ENCODE peak calls at places on chromosomes 12 and 14, in six cellular contexts. W, V, R, B, F and J are unnamed samples.

GRCh38 chr12:3016191-3016590 is 57.0 kb downstream of the TEAD4 start:
- DNase-seq in R (no peak), B (no peak), V (no peak), W (no peak), F (no peak), J (no peak)

GRCh38 chr12:124096109-124096508 is 123.1 kb downstream of the ZNF664 start:
- DNase-seq in W (no peak), B (no peak), V (no peak), F (no peak), R (no peak), J (no peak)

GRCh38 chr14:61584258-61584657 is 111.1 kb upstream of the HIF1A start:
- DNase-seq in F (no peak), W (no peak), B (no peak), V (peak; percentile 48), R (no peak), J (no peak)

GRCh38 chr12:97368462-97369150 is 94.0 kb upstream of the RMST start:
- DNase-seq in R (no peak), W (no peak), B (no peak), F (no peak), V (no peak), J (no peak)

GRCh38 chr12:115008951-115009350 is 325.0 kb upstream of the TBX3 start:
- DNase-seq in R (no peak), V (no peak), W (no peak), F (no peak), B (no peak), J (no peak)

GRCh38 chr12:3218150-3218845 is 141.1 kb downstream of the TSPAN9 start:
- DNase-seq in B (peak; percentile 41), R (peak; percentile 88), W (no peak), F (peak; percentile 83), V (no peak), J (peak; percentile 93)

GRCh38 chr12:105887131-105887530 is 251.6 kb downstream of the NUAK1 start:
- DNase-seq in V (no peak), F (no peak), R (no peak), B (no peak), W (no peak), J (no peak)

GRCh38 chr14:66701813-66702212 is 193.9 kb downstream of the GPHN start:
- DNase-seq in V (no peak), B (no peak), R (no peak), F (no peak), W (no peak), J (no peak)

GRCh38 chr14:31990959-31991541 is 86.1 kb upstream of the ARHGAP5 start:
- DNase-seq in B (no peak), F (no peak), W (no peak), R (no peak), V (no peak), J (no peak)

GRCh38 chr12:3195859-3196483 is 118.8 kb downstream of the TSPAN9 start:
- DNase-seq in R (no peak), W (no peak), F (no peak), B (no peak), V (no peak), J (no peak)

GRCh38 chr12:76786986-76787385 is 23.1 kb downstream of the ZDHHC17 start:
- DNase-seq in R (no peak), F (no peak), W (no peak), V (no peak), B (no peak), J (no peak)

GRCh38 chr14:104217486-104218360 is 79.3 kb downstream of the KIF26A start:
- DNase-seq in R (peak; percentile 6), W (no peak), V (no peak), F (no peak), B (no peak), J (peak; percentile 61)

GRCh38 chr12:49887536-49888401 is 15.9 kb downstream of the FAIM2 start:
- DNase-seq in R (no peak), F (no peak), B (peak; percentile 38), W (no peak), V (peak; percentile 20), J (no peak)

GRCh38 chr12:104583311-104583710 is 126.6 kb downstream of the CHST11 start:
- DNase-seq in F (no peak), W (no peak), R (no peak), B (no peak), V (no peak), J (no peak)

GRCh38 chr12:95726903-95727302 is 63.7 kb downstream of the NTN4 start:
- DNase-seq in B (no peak), R (no peak), W (no peak), F (no peak), V (no peak), J (no peak)

GRCh38 chr12:50362671-50363070 is 33.7 kb downstream of the FAM186A start:
- DNase-seq in V (no peak), W (no peak), F (no peak), R (no peak), B (no peak), J (no peak)

GRCh38 chr12:130872179-130873096 is 572 bp downstream of the RAN start:
- DNase-seq in B (peak; percentile 38), F (no peak), V (peak; percentile 46), W (no peak), R (peak; percentile 48), J (peak; percentile 93)

GRCh38 chr12:62653740-62654139 is 187.1 kb downstream of the MON2 start:
- DNase-seq in F (no peak), B (no peak), W (peak; percentile 75), R (no peak), V (no peak), J (no peak)

GRCh38 chr12:63150255-63151060 is 543 bp downstream of the AVPR1A start:
- DNase-seq in B (no peak), V (peak; percentile 10), R (no peak), F (no peak), W (peak; percentile 83), J (no peak)

GRCh38 chr14:103232338-103232808 is 101.7 kb upstream of the EIF5 start:
- DNase-seq in B (no peak), V (peak; percentile 47), R (no peak), W (no peak), F (no peak), J (no peak)

GRCh38 chr12:24937553-24938244 is 11.2 kb downstream of the BCAT1 start:
- DNase-seq in F (no peak), B (no peak), R (no peak), W (no peak), V (no peak), J (peak; percentile 31)

GRCh38 chr14:91417983-91418386 is 365 bp upstream of the CCDC88C start:
- DNase-seq in F (no peak), R (no peak), V (peak; percentile 72), W (peak; percentile 82), B (peak; percentile 61), J (peak; percentile 93)

GRCh38 chr12:118120579-118121363 is 15.2 kb upstream of the PEBP1 start:
- DNase-seq in B (peak; percentile 84), R (peak; percentile 87), F (peak; percentile 78), V (peak; percentile 69), W (peak; percentile 79), J (no peak)
- TF ChIP-seq EP300 in B (no peak), R (no peak), F (no peak), V (no peak), W (no peak), J (no peak)

GRCh38 chr12:11577658-11578260 is 71.7 kb upstream of the ETV6 start:
- DNase-seq in R (no peak), F (no peak), W (no peak), B (no peak), V (no peak), J (no peak)

GRCh38 chr12:11580125-11580751 is 69.2 kb upstream of the ETV6 start:
- DNase-seq in W (no peak), V (peak; percentile 74), B (peak; percentile 32), R (no peak), F (no peak), J (no peak)

GRCh38 chr12:11576104-11576503 is 73.4 kb upstream of the ETV6 start:
- DNase-seq in W (no peak), F (no peak), V (peak; percentile 22), B (no peak), R (no peak), J (no peak)

GRCh38 chr12:11581179-11581755 is 68.2 kb upstream of the ETV6 start:
- DNase-seq in F (no peak), V (peak; percentile 77), W (peak; percentile 66), B (peak; percentile 72), R (peak; percentile 74), J (no peak)

GRCh38 chr12:11578461-11578993 is 70.9 kb upstream of the ETV6 start:
- DNase-seq in B (no peak), W (no peak), R (no peak), V (no peak), F (no peak), J (no peak)
- TF ChIP-seq EP300 in B (no peak), W (no peak), R (no peak), V (no peak), F (no peak), J (no peak)

GRCh38 chr12:4572670-4573069 is 10.7 kb downstream of the DYRK4 start:
- DNase-seq in W (no peak), B (no peak), V (no peak), R (no peak), F (no peak), J (no peak)
- TF ChIP-seq EP300 in W (no peak), B (no peak), V (no peak), R (no peak), F (no peak), J (no peak)

DNA sequence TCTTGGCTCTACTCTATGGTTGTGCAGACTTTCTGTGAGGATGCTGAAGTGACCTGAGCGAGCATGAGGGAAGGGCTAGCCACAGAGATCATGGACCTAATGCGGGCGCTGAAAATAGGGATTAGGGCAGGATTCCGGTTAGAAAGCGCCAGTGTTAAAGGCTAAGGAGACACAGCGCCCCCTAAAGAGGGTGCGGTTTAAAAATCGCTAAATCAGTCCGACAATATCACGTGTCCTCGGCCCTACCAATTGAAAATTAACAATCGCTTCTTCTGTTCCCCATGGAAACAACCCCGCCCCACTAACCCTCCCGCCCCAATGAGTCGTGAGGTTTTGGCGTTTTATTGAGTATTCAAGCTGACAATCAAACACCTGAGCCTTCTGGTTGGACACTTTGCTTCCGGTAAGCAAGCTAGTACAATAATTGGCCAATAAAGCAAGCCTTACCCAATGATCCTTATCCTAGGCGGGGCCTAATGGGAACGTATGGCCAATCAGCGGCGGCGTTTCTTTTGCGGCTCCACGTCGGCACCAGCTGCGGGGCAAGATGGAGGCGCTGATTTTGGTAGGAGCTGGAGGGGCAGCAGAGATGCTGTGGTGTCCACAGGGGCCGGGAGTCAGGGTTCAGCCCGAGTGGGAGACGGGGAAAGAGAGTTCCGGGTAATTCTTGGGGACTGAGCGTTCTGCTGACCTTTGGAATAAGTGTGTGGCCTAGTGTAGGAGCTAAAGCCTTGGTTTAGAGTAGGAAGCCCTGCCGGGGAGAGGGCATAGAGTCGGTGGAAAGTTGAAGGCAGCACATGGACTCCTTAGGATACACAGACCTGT is at the start of gene COPZ1:
- DNase-seq in F (peak; percentile 98), B (peak; percentile 95), V (peak; percentile 100), R (peak; percentile 91), W (peak; percentile 87), J (peak; percentile 90)
- TF ChIP-seq EP300 in F (no peak), B (no peak), V (no peak), R (no peak), W (no peak), J (no peak)